ENCODE peak calls at places on chromosomes 12 and 14, in seven cellular contexts. One of them, this sample, is unnamed.

GRCh38 chr12:94714378-94714777 is 64.0 kb upstream of the TMCC3 start:
- DNase-seq in astrocyte: peak; percentile 87
- DNase-seq in pancreas: no peak
- DNase-seq in upper lobe of right lung: no peak
- DNase-seq in ovary: no peak
- DNase-seq in tibial nerve: no peak
- DNase-seq in tibial artery: no peak
- DNase-seq in this sample: no peak

GRCh38 chr14:94970937-94971730 is 186.2 kb downstream of the DICER1 start:
- DNase-seq in astrocyte: no peak
- DNase-seq in pancreas: no peak
- DNase-seq in upper lobe of right lung: no peak
- DNase-seq in ovary: no peak
- DNase-seq in tibial nerve: no peak
- DNase-seq in tibial artery: peak; percentile 50
- DNase-seq in this sample: no peak

GRCh38 chr12:5430639-5431603 is 987 bp upstream of the NTF3 start:
- DNase-seq in astrocyte: no peak
- DNase-seq in pancreas: no peak
- DNase-seq in upper lobe of right lung: no peak
- DNase-seq in ovary: no peak
- DNase-seq in tibial nerve: no peak
- DNase-seq in tibial artery: no peak
- DNase-seq in this sample: no peak

GRCh38 chr12:712172-712863 is 40.1 kb upstream of the WNK1 start:
- DNase-seq in astrocyte: no peak
- DNase-seq in pancreas: no peak
- DNase-seq in upper lobe of right lung: no peak
- DNase-seq in ovary: no peak
- DNase-seq in tibial nerve: no peak
- DNase-seq in tibial artery: no peak
- DNase-seq in this sample: no peak

GRCh38 chr12:20520572-20520971 is 152.2 kb downstream of the PDE3A start:
- DNase-seq in astrocyte: no peak
- DNase-seq in pancreas: no peak
- DNase-seq in upper lobe of right lung: no peak
- DNase-seq in ovary: no peak
- DNase-seq in tibial nerve: no peak
- DNase-seq in tibial artery: no peak
- DNase-seq in this sample: no peak

GRCh38 chr14:85420707-85421106 is 109.2 kb upstream of the FLRT2 start:
- DNase-seq in astrocyte: no peak
- DNase-seq in pancreas: no peak
- DNase-seq in upper lobe of right lung: no peak
- DNase-seq in ovary: no peak
- DNase-seq in tibial nerve: no peak
- DNase-seq in tibial artery: no peak
- DNase-seq in this sample: no peak

GRCh38 chr14:81281317-81281716 is 60.6 kb upstream of the GTF2A1 start:
- DNase-seq in astrocyte: no peak
- DNase-seq in pancreas: no peak
- DNase-seq in upper lobe of right lung: no peak
- DNase-seq in ovary: no peak
- DNase-seq in tibial nerve: no peak
- DNase-seq in tibial artery: no peak
- DNase-seq in this sample: no peak

GRCh38 chr14:89618309-89618708 is 201.3 kb upstream of the FOXN3 start:
- DNase-seq in astrocyte: no peak
- DNase-seq in pancreas: no peak
- DNase-seq in upper lobe of right lung: no peak
- DNase-seq in ovary: no peak
- DNase-seq in tibial nerve: no peak
- DNase-seq in tibial artery: no peak
- DNase-seq in this sample: no peak

DNA sequence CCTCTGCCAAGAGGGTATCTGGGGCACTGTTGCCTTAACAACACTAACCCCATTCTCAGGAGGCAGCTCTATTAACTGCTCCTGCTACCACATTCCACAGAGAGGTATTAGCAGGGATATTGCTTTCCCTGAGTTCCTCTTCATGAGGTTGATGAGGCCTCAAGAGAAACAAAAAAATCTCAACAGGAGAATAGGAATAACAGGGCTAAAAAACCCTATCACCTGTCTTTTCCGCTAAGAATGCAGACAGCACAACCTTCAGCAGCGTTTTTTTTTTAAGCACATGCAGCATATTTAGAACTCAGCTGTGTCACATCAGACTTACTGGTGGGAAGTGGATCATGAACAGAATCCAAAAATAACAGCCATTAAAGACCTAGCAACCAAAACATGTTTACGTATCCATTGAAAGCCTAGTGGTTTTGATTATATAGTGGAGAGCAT is 29.2 kb downstream of the ATF7 start:
- DNase-seq in astrocyte: peak; percentile 67
- DNase-seq in pancreas: no peak
- DNase-seq in upper lobe of right lung: no peak
- DNase-seq in ovary: no peak
- DNase-seq in tibial nerve: no peak
- DNase-seq in tibial artery: no peak
- DNase-seq in this sample: no peak
- TF ChIP-seq CTCF in astrocyte: no peak
- TF ChIP-seq CTCF in pancreas: no peak
- TF ChIP-seq CTCF in upper lobe of right lung: no peak
- TF ChIP-seq CTCF in ovary: no peak
- TF ChIP-seq CTCF in tibial nerve: no peak
- TF ChIP-seq CTCF in tibial artery: no peak
- TF ChIP-seq CTCF in this sample: no peak

DNA sequence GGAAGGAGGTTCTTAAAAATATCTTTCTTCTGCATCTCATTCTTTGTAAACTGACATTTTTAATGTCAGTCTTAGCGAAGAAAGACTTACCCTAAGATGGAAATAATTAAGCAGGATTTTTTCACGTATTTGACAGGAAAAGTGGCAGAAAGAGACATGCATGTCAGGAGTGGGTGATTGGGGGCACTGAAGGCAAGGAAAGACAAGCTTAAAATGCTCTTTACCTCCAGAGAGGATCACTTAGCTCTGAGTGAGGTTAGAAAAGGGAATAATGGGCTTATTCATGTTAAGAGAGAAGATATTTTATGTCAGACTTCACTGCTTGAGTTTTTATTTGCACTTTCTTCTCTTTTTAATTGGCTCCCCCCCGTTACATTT is 1358.2 kb upstream of the TMEM132C start:
- DNase-seq in astrocyte: no peak
- DNase-seq in pancreas: no peak
- DNase-seq in upper lobe of right lung: no peak
- DNase-seq in ovary: no peak
- DNase-seq in tibial nerve: no peak
- DNase-seq in tibial artery: no peak
- DNase-seq in this sample: no peak
- H3K9me3 ChIP-seq in astrocyte: no peaks in the 10 kb centered on the region
- H3K9me3 ChIP-seq in pancreas: no peaks in the 10 kb centered on the region
- H3K9me3 ChIP-seq in upper lobe of right lung: no peaks in the 10 kb centered on the region
- H3K9me3 ChIP-seq in ovary: no peaks in the 10 kb centered on the region
- H3K9me3 ChIP-seq in tibial nerve: no peaks in the 10 kb centered on the region
- H3K9me3 ChIP-seq in tibial artery: no peaks in the 10 kb centered on the region
- H3K9me3 ChIP-seq in this sample: no peaks in the 10 kb centered on the region

DNA sequence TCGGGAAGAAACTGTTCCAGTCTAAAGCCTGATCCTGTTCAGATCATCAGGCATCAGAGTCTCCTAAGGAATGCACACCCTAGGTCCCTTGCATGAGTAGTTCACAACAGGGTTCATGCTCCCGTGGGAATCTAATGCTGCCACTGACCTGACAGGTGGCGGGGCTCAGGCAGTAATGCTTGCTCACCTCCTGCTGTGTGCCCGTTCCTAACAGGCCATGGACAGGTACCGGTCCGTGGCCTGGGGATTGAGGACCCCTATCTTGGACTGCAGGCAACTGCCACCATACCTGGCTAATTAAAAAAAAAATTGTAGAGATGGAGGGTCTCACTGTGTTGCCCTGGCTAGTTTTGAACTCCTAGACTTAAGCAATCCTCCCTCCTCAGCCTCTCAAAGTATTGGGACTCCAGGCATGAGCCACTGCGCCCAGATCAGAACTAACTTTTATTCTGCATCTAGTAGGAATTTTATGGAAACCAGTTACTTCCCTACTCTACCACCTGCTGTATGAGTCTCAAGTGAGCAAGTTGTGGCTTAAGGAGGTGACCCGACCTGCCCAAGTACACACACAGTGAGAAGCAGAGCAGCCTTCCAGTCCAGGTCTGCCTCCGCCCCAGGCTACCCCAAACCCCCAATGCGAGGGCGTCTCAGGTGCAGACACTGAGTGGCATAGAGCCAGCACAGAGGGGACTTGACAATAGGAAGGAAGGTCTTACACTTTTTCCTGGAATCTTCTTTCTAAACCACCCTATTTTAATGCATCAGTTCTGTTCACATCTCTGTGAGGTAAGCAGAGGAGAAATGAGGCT is 2.5 kb upstream of the PAPLN start:
- DNase-seq in astrocyte: no peak
- DNase-seq in pancreas: no peak
- DNase-seq in upper lobe of right lung: no peak
- DNase-seq in ovary: no peak
- DNase-seq in tibial nerve: no peak
- DNase-seq in tibial artery: peak; percentile 15
- DNase-seq in this sample: no peak
- H3K4me1 ChIP-seq in astrocyte: peaks cover 20% of the 10 kb centered on the region
- H3K4me1 ChIP-seq in pancreas: peaks cover 10% of the 10 kb centered on the region
- H3K4me1 ChIP-seq in upper lobe of right lung: peaks cover 37% of the 10 kb centered on the region
- H3K4me1 ChIP-seq in ovary: peaks cover 22% of the 10 kb centered on the region
- H3K4me1 ChIP-seq in tibial nerve: peaks cover 67% of the 10 kb centered on the region
- H3K4me1 ChIP-seq in tibial artery: no peaks in the 10 kb centered on the region
- H3K4me1 ChIP-seq in this sample: peaks cover 49% of the 10 kb centered on the region

GRCh38 chr12:26227376-26227775 is 32.0 kb downstream of the SSPN start:
- DNase-seq in astrocyte: no peak
- DNase-seq in pancreas: no peak
- DNase-seq in upper lobe of right lung: no peak
- DNase-seq in ovary: no peak
- DNase-seq in tibial nerve: no peak
- DNase-seq in tibial artery: no peak
- DNase-seq in this sample: no peak
- TF ChIP-seq CTCF in astrocyte: no peak
- TF ChIP-seq CTCF in pancreas: no peak
- TF ChIP-seq CTCF in upper lobe of right lung: no peak
- TF ChIP-seq CTCF in ovary: no peak
- TF ChIP-seq CTCF in tibial nerve: no peak
- TF ChIP-seq CTCF in tibial artery: no peak
- TF ChIP-seq CTCF in this sample: no peak

GRCh38 chr14:106509176-106509575 is 982.8 kb downstream of the TMEM121 start:
- DNase-seq in astrocyte: no peak
- DNase-seq in pancreas: no peak
- DNase-seq in upper lobe of right lung: no peak
- DNase-seq in ovary: no peak
- DNase-seq in tibial nerve: no peak
- DNase-seq in tibial artery: no peak
- DNase-seq in this sample: no peak

GRCh38 chr14:106508216-106508615 is 981.8 kb downstream of the TMEM121 start:
- DNase-seq in astrocyte: no peak
- DNase-seq in pancreas: no peak
- DNase-seq in upper lobe of right lung: no peak
- DNase-seq in ovary: no peak
- DNase-seq in tibial nerve: no peak
- DNase-seq in tibial artery: no peak
- DNase-seq in this sample: no peak

GRCh38 chr14:106509795-106510194 is 983.4 kb downstream of the TMEM121 start:
- DNase-seq in astrocyte: no peak
- DNase-seq in pancreas: no peak
- DNase-seq in upper lobe of right lung: no peak
- DNase-seq in ovary: no peak
- DNase-seq in tibial nerve: no peak
- DNase-seq in tibial artery: no peak
- DNase-seq in this sample: no peak

GRCh38 chr14:106506901-106507305 is 980.5 kb downstream of the TMEM121 start:
- DNase-seq in astrocyte: no peak
- DNase-seq in pancreas: no peak
- DNase-seq in upper lobe of right lung: no peak
- DNase-seq in ovary: no peak
- DNase-seq in tibial nerve: no peak
- DNase-seq in tibial artery: no peak
- DNase-seq in this sample: no peak

DNA sequence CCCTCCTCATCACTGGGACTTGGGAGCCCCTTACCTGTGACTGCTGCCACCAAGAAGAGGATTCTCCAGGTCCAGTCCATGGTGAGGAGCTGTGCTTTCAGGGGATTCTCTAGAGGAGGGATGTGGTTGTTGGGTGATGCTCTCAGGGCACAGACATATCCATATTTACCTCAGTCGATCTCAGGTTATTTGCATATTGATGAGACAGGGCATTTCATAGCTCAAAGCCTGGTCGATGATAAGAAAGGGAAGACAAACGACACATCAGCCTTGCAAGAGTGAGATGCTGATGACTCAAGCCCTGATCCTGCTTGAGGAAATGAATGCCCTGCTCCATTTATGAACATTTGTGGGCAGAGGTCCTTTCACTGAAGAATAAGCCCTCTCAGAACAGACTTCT is 981.0 kb downstream of the TMEM121 start:
- DNase-seq in astrocyte: no peak
- DNase-seq in pancreas: no peak
- DNase-seq in upper lobe of right lung: no peak
- DNase-seq in ovary: no peak
- DNase-seq in tibial nerve: no peak
- DNase-seq in tibial artery: no peak
- DNase-seq in this sample: no peak
- H3K9me3 ChIP-seq in astrocyte: peaks cover 6% of the 10 kb centered on the region
- H3K9me3 ChIP-seq in pancreas: no peaks in the 10 kb centered on the region
- H3K9me3 ChIP-seq in upper lobe of right lung: no peaks in the 10 kb centered on the region
- H3K9me3 ChIP-seq in ovary: no peaks in the 10 kb centered on the region
- H3K9me3 ChIP-seq in tibial nerve: no peaks in the 10 kb centered on the region
- H3K9me3 ChIP-seq in tibial artery: no peaks in the 10 kb centered on the region
- H3K9me3 ChIP-seq in this sample: no peaks in the 10 kb centered on the region

GRCh38 chr12:55720894-55721444 is 776 bp downstream of the RDH5 start:
- DNase-seq in astrocyte: peak; percentile 88
- DNase-seq in pancreas: peak; percentile 70
- DNase-seq in upper lobe of right lung: peak; percentile 78
- DNase-seq in ovary: peak; percentile 47
- DNase-seq in tibial nerve: peak; percentile 33
- DNase-seq in tibial artery: peak; percentile 86
- DNase-seq in this sample: peak; percentile 89
- H3K4me1 ChIP-seq in astrocyte: peaks cover 67% of the 10 kb centered on the region
- H3K4me1 ChIP-seq in pancreas: peaks cover 35% of the 10 kb centered on the region
- H3K4me1 ChIP-seq in upper lobe of right lung: peaks cover 57% of the 10 kb centered on the region
- H3K4me1 ChIP-seq in ovary: peaks cover 8% of the 10 kb centered on the region
- H3K4me1 ChIP-seq in tibial nerve: peaks cover 90% of the 10 kb centered on the region
- H3K4me1 ChIP-seq in tibial artery: peaks cover 5% of the 10 kb centered on the region
- H3K4me1 ChIP-seq in this sample: peaks cover 77% of the 10 kb centered on the region

This sample was measured in left lung.